ENCODE peak calls at places on chromosomes 1 and 21, in four cellular contexts. O is colonic mucosa, T is mucosa of descending colon, Y is ovary. J is an unnamed sample.

GRCh38 chr1:157862114-157863070 is 20.8 kb upstream of the CD5L start:
- DNase-seq in O (no peak), T (no peak), Y (no peak), J (no peak)

GRCh38 chr21:31501921-31502320 is 157.6 kb upstream of the SOD1 start:
- DNase-seq in O (no peak), T (no peak), Y (no peak), J (no peak)

GRCh38 chr1:230542054-230542453 is 100.2 kb upstream of the COG2 start:
- DNase-seq in O (no peak), T (no peak), Y (no peak), J (no peak)

GRCh38 chr1:118337346-118337745 is 152.3 kb upstream of the SPAG17 start:
- DNase-seq in O (no peak), T (no peak), Y (no peak), J (no peak)

GRCh38 chr1:155125946-155126493 is 1.7 kb upstream of the EFNA1 start:
- DNase-seq in O (peak; percentile 95), T (peak; percentile 92), Y (peak; percentile 75), J (peak; percentile 75)

GRCh38 chr1:7535934-7536878 is 234.9 kb upstream of the VAMP3 start:
- DNase-seq in O (no peak), T (no peak), Y (no peak), J (no peak)

GRCh38 chr1:198864695-198865094 is 225.9 kb downstream of the PTPRC start:
- DNase-seq in O (no peak), T (no peak), Y (no peak), J (no peak)

GRCh38 chr1:241934181-241934815 is 23.3 kb upstream of the BECN2 start:
- DNase-seq in O (no peak), T (no peak), Y (peak; percentile 78), J (no peak)

GRCh38 chr1:64163972-64164371 is 39.5 kb upstream of the UBE2U start:
- DNase-seq in O (no peak), T (peak; percentile 5), Y (no peak), J (no peak)

GRCh38 chr1:242187816-242188215 is 188.9 kb upstream of the MAP1LC3C start:
- DNase-seq in O (no peak), T (no peak), Y (no peak), J (no peak)

GRCh38 chr1:46405724-46406123 is 11.6 kb downstream of the FAAH start:
- DNase-seq in O (no peak), T (no peak), Y (no peak), J (no peak)
- H3K4me3 ChIP-seq in O (no peak overlapping the region), T (no peak overlapping the region), Y (no peak overlapping the region), J (no peak overlapping the region)

DNA sequence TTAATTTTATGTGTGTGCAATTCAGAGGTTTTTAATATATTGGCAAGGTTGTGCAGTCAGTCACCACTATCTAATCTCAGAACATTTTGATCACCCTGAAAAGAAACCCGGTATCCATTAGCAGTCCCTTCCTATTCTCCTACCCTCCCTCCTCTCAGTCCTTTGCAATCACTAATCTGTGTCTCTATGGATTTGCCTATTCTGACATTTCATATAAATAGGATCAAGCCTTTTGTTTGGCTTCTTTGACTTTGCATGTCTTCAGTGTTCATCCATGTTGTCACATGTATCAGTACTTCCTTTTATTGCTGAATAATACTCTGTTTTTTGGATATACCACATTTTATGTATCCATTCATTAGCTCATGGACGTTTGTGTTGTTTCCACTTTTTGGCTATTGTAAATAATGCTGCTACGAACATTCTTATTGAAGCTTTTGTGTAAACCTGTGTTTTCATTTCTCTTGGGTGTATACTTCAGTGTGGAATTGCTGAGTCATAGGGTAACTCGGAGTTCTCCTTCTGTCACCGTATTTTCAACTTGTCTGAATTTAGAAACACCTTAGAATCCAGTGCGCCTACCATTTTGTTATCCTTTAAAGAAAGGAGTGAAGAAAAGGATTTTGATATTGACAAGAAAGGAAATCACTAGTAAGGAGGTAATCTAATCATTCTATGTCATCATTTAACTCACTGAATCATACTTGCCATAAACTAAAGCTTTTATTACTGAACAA is 3.4 kb downstream of the CEP85 start:
- DNase-seq in O (no peak), T (no peak), Y (no peak), J (no peak)
- H3K4me3 ChIP-seq in O (no peak overlapping the region), T (no peak overlapping the region), Y (no peak overlapping the region), J (no peak overlapping the region)

GRCh38 chr1:161226320-161226711 is 456 bp downstream of the TOMM40L start:
- DNase-seq in O (peak; percentile 26), T (no peak), Y (peak; percentile 50), J (no peak)
- H3K4me3 ChIP-seq in O (peak overlapping the region; percentile 58), T (peak overlapping the region; percentile 33), Y (peak overlapping the region; percentile 58), J (peak overlapping the region; percentile 57)

DNA sequence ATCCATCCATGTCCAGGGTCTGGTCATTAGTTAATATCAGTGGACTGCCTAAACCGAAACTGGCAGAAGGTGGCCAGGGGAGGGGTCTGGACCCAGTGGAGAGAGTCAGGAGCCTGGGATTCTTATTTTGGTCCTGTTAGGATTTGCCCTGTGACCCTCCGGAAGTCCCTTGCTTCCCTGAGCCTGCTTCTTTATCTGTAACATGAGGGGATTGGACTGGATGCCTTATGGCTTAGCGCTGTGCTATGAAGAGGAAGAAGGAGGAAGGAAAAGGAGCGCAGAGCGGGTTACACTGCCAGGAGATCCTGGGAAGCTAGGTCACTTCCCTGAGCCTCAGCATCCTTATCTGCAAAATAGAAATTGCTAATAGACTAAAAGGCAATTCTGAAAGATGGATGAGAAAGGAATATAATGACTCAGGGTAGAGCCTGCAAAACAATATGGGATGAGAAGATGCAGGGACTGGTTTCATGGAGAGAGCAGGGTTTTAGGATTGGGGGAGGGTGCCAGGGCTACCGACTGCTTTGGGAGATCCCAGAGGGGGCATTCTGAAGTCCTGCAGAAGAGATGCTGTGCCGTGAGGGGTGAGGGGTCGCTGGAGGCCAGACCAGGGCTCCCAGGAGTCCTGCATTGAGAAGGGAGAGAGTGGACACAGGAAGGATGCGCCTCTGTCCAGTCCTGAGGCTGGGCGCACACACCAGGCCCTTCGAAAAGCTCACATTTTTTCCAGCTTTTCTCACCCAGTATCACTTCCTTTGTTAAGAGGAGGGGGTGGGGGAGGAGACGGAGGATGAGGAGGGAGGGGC is 457 bp upstream of the ADORA1 start:
- DNase-seq in O (no peak), T (no peak), Y (no peak), J (no peak)
- H3K4me3 ChIP-seq in O (peak overlapping the region; percentile 32), T (no peak overlapping the region), Y (peak overlapping the region; percentile 25), J (peak overlapping the region; percentile 19)

GRCh38 chr1:184643661-184644060 is 111.0 kb downstream of the EDEM3 start:
- DNase-seq in O (no peak), T (no peak), Y (no peak), J (no peak)
- H3K4me3 ChIP-seq in O (no peak overlapping the region), T (no peak overlapping the region), Y (no peak overlapping the region), J (no peak overlapping the region)

GRCh38 chr1:77759090-77760028 is at the start of gene USP33:
- DNase-seq in O (peak; percentile 95), T (peak; percentile 95), Y (peak; percentile 91), J (peak; percentile 88)

GRCh38 chr1:77762072-77762476 is 2.4 kb upstream of the USP33 start:
- DNase-seq in O (no peak), T (no peak), Y (no peak), J (no peak)

GRCh38 chr1:77756052-77756754 is 3.4 kb downstream of the USP33 start:
- DNase-seq in O (no peak), T (no peak), Y (no peak), J (no peak)

GRCh38 chr1:77757066-77757584 is 2.5 kb downstream of the USP33 start:
- DNase-seq in O (no peak), T (no peak), Y (no peak), J (no peak)

GRCh38 chr1:77757616-77758015 is 2.0 kb downstream of the USP33 start:
- DNase-seq in O (no peak), T (no peak), Y (no peak), J (no peak)
- H3K4me3 ChIP-seq in O (no peak overlapping the region), T (no peak overlapping the region), Y (no peak overlapping the region), J (no peak overlapping the region)

GRCh38 chr1:66271904-66272254 is 262.1 kb upstream of the SGIP1 start:
- DNase-seq in O (peak; percentile 50), T (peak; percentile 51), Y (peak; percentile 51), J (peak; percentile 61)
- H3K4me3 ChIP-seq in O (no peak overlapping the region), T (no peak overlapping the region), Y (no peak overlapping the region), J (no peak overlapping the region)

J was measured in prostate gland.